ENCODE peak calls at places on chromosomes 2 and 18, in eight cellular contexts. One of them, this sample, is unnamed.
A peak's percentile ranks its signal among the peaks of the same experiment; 100 is the strongest.

GRCh38 chr2:175111200-175111657 is 56.8 kb downstream of the ATF2 start:
- DNase-seq in K562: peak; percentile 63
- DNase-seq in endothelial cell of umbilical vein: peak; percentile 63
- DNase-seq in HepG2: peak; percentile 61
- DNase-seq in H1: no peak
- DNase-seq in GM12878: peak; percentile 7
- DNase-seq in HCT116: peak; percentile 31
- DNase-seq in SK-N-SH: peak; percentile 51
- DNase-seq in this sample: peak; percentile 56

GRCh38 chr2:11175293-11175795 is 20.1 kb downstream of the SLC66A3 start:
- DNase-seq in K562: no peak
- DNase-seq in endothelial cell of umbilical vein: no peak
- DNase-seq in HepG2: no peak
- DNase-seq in H1: no peak
- DNase-seq in GM12878: no peak
- DNase-seq in HCT116: no peak
- DNase-seq in SK-N-SH: no peak
- DNase-seq in this sample: peak; percentile 77

GRCh38 chr2:219449609-219450008 is 15.0 kb downstream of the SPEG start:
- DNase-seq in K562: no peak
- DNase-seq in endothelial cell of umbilical vein: no peak
- DNase-seq in HepG2: no peak
- DNase-seq in H1: no peak
- DNase-seq in GM12878: no peak
- DNase-seq in HCT116: no peak
- DNase-seq in SK-N-SH: no peak
- DNase-seq in this sample: no peak

GRCh38 chr18:12843420-12844346 is 40.4 kb downstream of the PTPN2 start:
- DNase-seq in K562: peak; percentile 36
- DNase-seq in endothelial cell of umbilical vein: no peak
- DNase-seq in HepG2: no peak
- DNase-seq in H1: no peak
- DNase-seq in GM12878: no peak
- DNase-seq in HCT116: no peak
- DNase-seq in SK-N-SH: no peak
- DNase-seq in this sample: no peak

GRCh38 chr18:43278401-43278800 is 1.1 kb upstream of the SYT4 start:
- DNase-seq in K562: no peak
- DNase-seq in endothelial cell of umbilical vein: no peak
- DNase-seq in HepG2: no peak
- DNase-seq in H1: no peak
- DNase-seq in GM12878: no peak
- DNase-seq in HCT116: no peak
- DNase-seq in SK-N-SH: peak; percentile 19
- DNase-seq in this sample: no peak

GRCh38 chr18:37956020-37956419 is 390.4 kb upstream of the CELF4 start:
- DNase-seq in K562: no peak
- DNase-seq in endothelial cell of umbilical vein: no peak
- DNase-seq in HepG2: no peak
- DNase-seq in H1: no peak
- DNase-seq in GM12878: no peak
- DNase-seq in HCT116: no peak
- DNase-seq in SK-N-SH: no peak
- DNase-seq in this sample: no peak

GRCh38 chr2:162197095-162197825 is 45.2 kb upstream of the GCG start:
- DNase-seq in K562: no peak
- DNase-seq in endothelial cell of umbilical vein: no peak
- DNase-seq in HepG2: no peak
- DNase-seq in H1: no peak
- DNase-seq in GM12878: no peak
- DNase-seq in HCT116: no peak
- DNase-seq in SK-N-SH: no peak
- DNase-seq in this sample: no peak

GRCh38 chr2:165874445-165875039 is 79.0 kb downstream of the TTC21B start:
- DNase-seq in K562: peak; percentile 43
- DNase-seq in endothelial cell of umbilical vein: peak; percentile 65
- DNase-seq in HepG2: peak; percentile 72
- DNase-seq in H1: no peak
- DNase-seq in GM12878: peak; percentile 36
- DNase-seq in HCT116: peak; percentile 28
- DNase-seq in SK-N-SH: peak; percentile 44
- DNase-seq in this sample: peak; percentile 80

GRCh38 chr2:66445076-66445724 is 10.3 kb downstream of the MEIS1 start:
- DNase-seq in K562: no peak
- DNase-seq in endothelial cell of umbilical vein: no peak
- DNase-seq in HepG2: no peak
- DNase-seq in H1: peak; percentile 70
- DNase-seq in GM12878: no peak
- DNase-seq in HCT116: no peak
- DNase-seq in SK-N-SH: no peak
- DNase-seq in this sample: no peak

GRCh38 chr2:88854528-88854927 is 163.1 kb downstream of the RPIA start:
- DNase-seq in K562: no peak
- DNase-seq in endothelial cell of umbilical vein: no peak
- DNase-seq in HepG2: no peak
- DNase-seq in H1: no peak
- DNase-seq in GM12878: no peak
- DNase-seq in HCT116: no peak
- DNase-seq in SK-N-SH: no peak
- DNase-seq in this sample: no peak

GRCh38 chr2:109173311-109174171 is 44.5 kb downstream of the SH3RF3 start:
- DNase-seq in K562: peak; percentile 16
- DNase-seq in endothelial cell of umbilical vein: peak; percentile 82
- DNase-seq in HepG2: no peak
- DNase-seq in H1: no peak
- DNase-seq in GM12878: no peak
- DNase-seq in HCT116: no peak
- DNase-seq in SK-N-SH: peak; percentile 53
- DNase-seq in this sample: no peak

GRCh38 chr2:23230885-23231284 is 154.1 kb upstream of the KLHL29 start:
- DNase-seq in K562: no peak
- DNase-seq in endothelial cell of umbilical vein: no peak
- DNase-seq in HepG2: no peak
- DNase-seq in H1: peak; percentile 46
- DNase-seq in GM12878: no peak
- DNase-seq in HCT116: no peak
- DNase-seq in SK-N-SH: no peak
- DNase-seq in this sample: no peak

GRCh38 chr2:97788986-97789644 is 75.7 kb downstream of the ZAP70 start:
- DNase-seq in K562: no peak
- DNase-seq in endothelial cell of umbilical vein: no peak
- DNase-seq in HepG2: no peak
- DNase-seq in H1: no peak
- DNase-seq in GM12878: no peak
- DNase-seq in HCT116: no peak
- DNase-seq in SK-N-SH: no peak
- DNase-seq in this sample: no peak

GRCh38 chr18:57475903-57476302 is 40.7 kb downstream of the ONECUT2 start:
- DNase-seq in K562: no peak
- DNase-seq in endothelial cell of umbilical vein: no peak
- DNase-seq in HepG2: no peak
- DNase-seq in H1: no peak
- DNase-seq in GM12878: no peak
- DNase-seq in HCT116: no peak
- DNase-seq in SK-N-SH: no peak
- DNase-seq in this sample: no peak

GRCh38 chr18:2912357-2913299 is 65.8 kb downstream of the EMILIN2 start:
- DNase-seq in K562: no peak
- DNase-seq in endothelial cell of umbilical vein: no peak
- DNase-seq in HepG2: no peak
- DNase-seq in H1: no peak
- DNase-seq in GM12878: no peak
- DNase-seq in HCT116: no peak
- DNase-seq in SK-N-SH: no peak
- DNase-seq in this sample: no peak

GRCh38 chr2:101357386-101357785 is 29.9 kb downstream of the CREG2 start:
- DNase-seq in K562: no peak
- DNase-seq in endothelial cell of umbilical vein: no peak
- DNase-seq in HepG2: no peak
- DNase-seq in H1: no peak
- DNase-seq in GM12878: no peak
- DNase-seq in HCT116: no peak
- DNase-seq in SK-N-SH: no peak
- DNase-seq in this sample: no peak

GRCh38 chr2:11236335-11236734 is 81.1 kb downstream of the SLC66A3 start:
- DNase-seq in K562: peak; percentile 67
- DNase-seq in endothelial cell of umbilical vein: no peak
- DNase-seq in HepG2: no peak
- DNase-seq in H1: no peak
- DNase-seq in GM12878: no peak
- DNase-seq in HCT116: no peak
- DNase-seq in SK-N-SH: no peak
- DNase-seq in this sample: no peak

GRCh38 chr18:46502444-46502843 is 154.6 kb downstream of the LOXHD1 start:
- DNase-seq in K562: peak; percentile 9
- DNase-seq in endothelial cell of umbilical vein: no peak
- DNase-seq in HepG2: no peak
- DNase-seq in H1: peak; percentile 65
- DNase-seq in GM12878: no peak
- DNase-seq in HCT116: no peak
- DNase-seq in SK-N-SH: no peak
- DNase-seq in this sample: no peak

GRCh38 chr2:38370664-38371063 is 6.4 kb downstream of the ATL2 start:
- DNase-seq in K562: no peak
- DNase-seq in endothelial cell of umbilical vein: no peak
- DNase-seq in HepG2: peak; percentile 29
- DNase-seq in H1: no peak
- DNase-seq in GM12878: no peak
- DNase-seq in HCT116: no peak
- DNase-seq in SK-N-SH: no peak
- DNase-seq in this sample: no peak

GRCh38 chr2:145760781-145761649 is 1241.1 kb upstream of the ZEB2 start:
- DNase-seq in K562: no peak
- DNase-seq in endothelial cell of umbilical vein: peak; percentile 93
- DNase-seq in HepG2: peak; percentile 96
- DNase-seq in H1: no peak
- DNase-seq in GM12878: no peak
- DNase-seq in HCT116: no peak
- DNase-seq in SK-N-SH: no peak
- DNase-seq in this sample: no peak

GRCh38 chr2:202043473-202043872 is 9.8 kb downstream of the FZD7 start:
- DNase-seq in K562: no peak
- DNase-seq in endothelial cell of umbilical vein: no peak
- DNase-seq in HepG2: no peak
- DNase-seq in H1: no peak
- DNase-seq in GM12878: no peak
- DNase-seq in HCT116: no peak
- DNase-seq in SK-N-SH: no peak
- DNase-seq in this sample: no peak

GRCh38 chr2:63589148-63589972 is 597 bp downstream of the MDH1 start:
- DNase-seq in K562: peak; percentile 49
- DNase-seq in endothelial cell of umbilical vein: no peak
- DNase-seq in HepG2: peak; percentile 27
- DNase-seq in H1: no peak
- DNase-seq in GM12878: no peak
- DNase-seq in HCT116: no peak
- DNase-seq in SK-N-SH: peak; percentile 19
- DNase-seq in this sample: no peak

GRCh38 chr2:241612156-241613017 is 24.6 kb downstream of the THAP4 start:
- DNase-seq in K562: no peak
- DNase-seq in endothelial cell of umbilical vein: no peak
- DNase-seq in HepG2: no peak
- DNase-seq in H1: no peak
- DNase-seq in GM12878: no peak
- DNase-seq in HCT116: no peak
- DNase-seq in SK-N-SH: no peak
- DNase-seq in this sample: no peak

GRCh38 chr2:231204146-231204545 is 5.7 kb downstream of the ARMC9 start:
- DNase-seq in K562: no peak
- DNase-seq in endothelial cell of umbilical vein: no peak
- DNase-seq in HepG2: no peak
- DNase-seq in H1: no peak
- DNase-seq in GM12878: no peak
- DNase-seq in HCT116: no peak
- DNase-seq in SK-N-SH: no peak
- DNase-seq in this sample: no peak

GRCh38 chr2:31420936-31421335 is 6.4 kb upstream of the XDH start:
- DNase-seq in K562: no peak
- DNase-seq in endothelial cell of umbilical vein: no peak
- DNase-seq in HepG2: no peak
- DNase-seq in H1: no peak
- DNase-seq in GM12878: no peak
- DNase-seq in HCT116: no peak
- DNase-seq in SK-N-SH: no peak
- DNase-seq in this sample: peak; percentile 75

GRCh38 chr2:168053676-168054075 is 193.7 kb downstream of the STK39 start:
- DNase-seq in K562: no peak
- DNase-seq in endothelial cell of umbilical vein: no peak
- DNase-seq in HepG2: no peak
- DNase-seq in H1: no peak
- DNase-seq in GM12878: no peak
- DNase-seq in HCT116: no peak
- DNase-seq in SK-N-SH: peak; percentile 59
- DNase-seq in this sample: no peak
- TF ChIP-seq POLR2AphosphoS5 in K562: no peak
- TF ChIP-seq POLR2AphosphoS5 in endothelial cell of umbilical vein: no peak
- TF ChIP-seq POLR2AphosphoS5 in HepG2: no peak
- TF ChIP-seq POLR2AphosphoS5 in H1: no peak
- TF ChIP-seq POLR2AphosphoS5 in GM12878: no peak
- TF ChIP-seq POLR2AphosphoS5 in HCT116: no peak
- TF ChIP-seq POLR2AphosphoS5 in SK-N-SH: no peak
- TF ChIP-seq POLR2AphosphoS5 in this sample: no peak

GRCh38 chr18:61732854-61733253 is 160.0 kb downstream of the RNF152 start:
- DNase-seq in K562: no peak
- DNase-seq in endothelial cell of umbilical vein: no peak
- DNase-seq in HepG2: no peak
- DNase-seq in H1: no peak
- DNase-seq in GM12878: no peak
- DNase-seq in HCT116: no peak
- DNase-seq in SK-N-SH: no peak
- DNase-seq in this sample: no peak
- H3K27ac ChIP-seq in K562: no peak overlapping the region
- H3K27ac ChIP-seq in endothelial cell of umbilical vein: no peak overlapping the region
- H3K27ac ChIP-seq in HepG2: no peak overlapping the region
- H3K27ac ChIP-seq in H1: no peak overlapping the region
- H3K27ac ChIP-seq in GM12878: no peak overlapping the region
- H3K27ac ChIP-seq in HCT116: no peak overlapping the region
- H3K27ac ChIP-seq in SK-N-SH: no peak overlapping the region
- H3K27ac ChIP-seq in this sample: no peak overlapping the region

GRCh38 chr18:50582500-50582899 is 22.6 kb downstream of the MAPK4 start:
- DNase-seq in K562: no peak
- DNase-seq in endothelial cell of umbilical vein: no peak
- DNase-seq in HepG2: no peak
- DNase-seq in H1: no peak
- DNase-seq in GM12878: no peak
- DNase-seq in HCT116: no peak
- DNase-seq in SK-N-SH: no peak
- DNase-seq in this sample: no peak
- H3K9ac ChIP-seq in K562: no peak overlapping the region
- H3K9ac ChIP-seq in endothelial cell of umbilical vein: no peak overlapping the region
- H3K9ac ChIP-seq in HepG2: no peak overlapping the region
- H3K9ac ChIP-seq in H1: no peak overlapping the region
- H3K9ac ChIP-seq in GM12878: no peak overlapping the region
- H3K9ac ChIP-seq in HCT116: no peak overlapping the region
- H3K9ac ChIP-seq in SK-N-SH: no peak overlapping the region
- H3K9ac ChIP-seq in this sample: no peak overlapping the region

DNA sequence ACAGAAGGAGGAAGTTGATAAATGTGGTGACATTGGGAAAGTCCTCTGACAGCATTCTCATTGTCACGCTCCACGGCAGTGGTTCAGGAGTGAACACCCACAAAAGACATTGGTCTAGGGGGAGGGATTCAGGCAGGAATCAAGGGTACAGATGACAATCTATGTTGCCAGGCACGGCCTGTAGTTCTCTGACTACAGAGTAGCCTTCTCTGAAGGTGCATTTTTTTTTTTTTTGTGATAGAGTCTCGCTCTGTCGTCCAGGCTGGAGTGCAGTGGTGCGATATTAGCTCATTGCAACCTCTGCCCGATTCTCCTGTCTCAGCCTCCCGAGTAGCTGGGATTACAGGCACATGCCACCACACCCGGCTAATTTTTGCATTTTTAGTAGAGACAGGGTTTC is 7.4 kb upstream of the MOB1A start:
- DNase-seq in K562: peak; percentile 89
- DNase-seq in endothelial cell of umbilical vein: no peak
- DNase-seq in HepG2: no peak
- DNase-seq in H1: no peak
- DNase-seq in GM12878: peak; percentile 98
- DNase-seq in HCT116: no peak
- DNase-seq in SK-N-SH: no peak
- DNase-seq in this sample: no peak
- TF ChIP-seq POLR2AphosphoS5 in K562: peak; percentile 56
- TF ChIP-seq POLR2AphosphoS5 in endothelial cell of umbilical vein: no peak
- TF ChIP-seq POLR2AphosphoS5 in HepG2: no peak
- TF ChIP-seq POLR2AphosphoS5 in H1: no peak
- TF ChIP-seq POLR2AphosphoS5 in GM12878: peak; percentile 53
- TF ChIP-seq POLR2AphosphoS5 in HCT116: no peak
- TF ChIP-seq POLR2AphosphoS5 in SK-N-SH: no peak
- TF ChIP-seq POLR2AphosphoS5 in this sample: no peak